ENCODE peak calls at places on chromosome 4, in ten cellular contexts. One of them, this sample, is unnamed.

GRCh38 chr4:36267491-36268254 is 13.7 kb upstream of the DTHD1 start:
- DNase-seq in RCC 7860: no peak
- DNase-seq in cardiac fibroblast: no peak
- DNase-seq in posterior vena cava: no peak
- DNase-seq in MG63: no peak
- DNase-seq in A549: no peak
- DNase-seq in CD4-positive, CD25-positive, alpha-beta regulatory T cell: no peak
- DNase-seq in HAP-1: no peak
- DNase-seq in activated CD4-positive, alpha-beta T cell treated with anti-CD3 and anti-CD28 coated beads, Interleukin-2, amount 10 ng/mL, durations not matched to agents 7 days and 5 days: no peak
- DNase-seq in stomach: no peak
- DNase-seq in this sample: no peak

GRCh38 chr4:57078685-57079521 is 31.3 kb downstream of the IGFBP7 start:
- DNase-seq in RCC 7860: peak; percentile 82
- DNase-seq in cardiac fibroblast: no peak
- DNase-seq in posterior vena cava: no peak
- DNase-seq in MG63: peak; percentile 27
- DNase-seq in A549: peak; percentile 55
- DNase-seq in CD4-positive, CD25-positive, alpha-beta regulatory T cell: no peak
- DNase-seq in HAP-1: peak; percentile 11
- DNase-seq in activated CD4-positive, alpha-beta T cell treated with anti-CD3 and anti-CD28 coated beads, Interleukin-2, amount 10 ng/mL, durations not matched to agents 7 days and 5 days: no peak
- DNase-seq in stomach: no peak
- DNase-seq in this sample: no peak

GRCh38 chr4:40238700-40239548 is 42.1 kb downstream of the RHOH start:
- DNase-seq in RCC 7860: no peak
- DNase-seq in cardiac fibroblast: no peak
- DNase-seq in posterior vena cava: no peak
- DNase-seq in MG63: no peak
- DNase-seq in A549: peak; percentile 56
- DNase-seq in CD4-positive, CD25-positive, alpha-beta regulatory T cell: peak; percentile 82
- DNase-seq in HAP-1: no peak
- DNase-seq in activated CD4-positive, alpha-beta T cell treated with anti-CD3 and anti-CD28 coated beads, Interleukin-2, amount 10 ng/mL, durations not matched to agents 7 days and 5 days: peak; percentile 83
- DNase-seq in stomach: no peak
- DNase-seq in this sample: no peak

GRCh38 chr4:128782875-128783614 is 26.5 kb upstream of the JADE1 start:
- DNase-seq in RCC 7860: peak; percentile 27
- DNase-seq in cardiac fibroblast: peak; percentile 78
- DNase-seq in posterior vena cava: no peak
- DNase-seq in MG63: peak; percentile 86
- DNase-seq in A549: peak; percentile 6
- DNase-seq in CD4-positive, CD25-positive, alpha-beta regulatory T cell: no peak
- DNase-seq in HAP-1: no peak
- DNase-seq in activated CD4-positive, alpha-beta T cell treated with anti-CD3 and anti-CD28 coated beads, Interleukin-2, amount 10 ng/mL, durations not matched to agents 7 days and 5 days: no peak
- DNase-seq in stomach: no peak
- DNase-seq in this sample: no peak

GRCh38 chr4:185991750-185992149 is 77.2 kb upstream of the TLR3 start:
- DNase-seq in RCC 7860: no peak
- DNase-seq in cardiac fibroblast: no peak
- DNase-seq in posterior vena cava: no peak
- DNase-seq in MG63: no peak
- DNase-seq in A549: no peak
- DNase-seq in CD4-positive, CD25-positive, alpha-beta regulatory T cell: no peak
- DNase-seq in HAP-1: no peak
- DNase-seq in activated CD4-positive, alpha-beta T cell treated with anti-CD3 and anti-CD28 coated beads, Interleukin-2, amount 10 ng/mL, durations not matched to agents 7 days and 5 days: no peak
- DNase-seq in stomach: no peak
- DNase-seq in this sample: no peak

GRCh38 chr4:1412376-1413220 is 6.4 kb upstream of the NKX1-1 start:
- DNase-seq in RCC 7860: no peak
- DNase-seq in cardiac fibroblast: no peak
- DNase-seq in posterior vena cava: peak; percentile 62
- DNase-seq in MG63: no peak
- DNase-seq in A549: no peak
- DNase-seq in CD4-positive, CD25-positive, alpha-beta regulatory T cell: no peak
- DNase-seq in HAP-1: no peak
- DNase-seq in activated CD4-positive, alpha-beta T cell treated with anti-CD3 and anti-CD28 coated beads, Interleukin-2, amount 10 ng/mL, durations not matched to agents 7 days and 5 days: no peak
- DNase-seq in stomach: peak; percentile 16
- DNase-seq in this sample: no peak

GRCh38 chr4:153931804-153932203 is 142.9 kb upstream of the SFRP2 start:
- DNase-seq in RCC 7860: peak; percentile 10
- DNase-seq in cardiac fibroblast: peak; percentile 12
- DNase-seq in posterior vena cava: no peak
- DNase-seq in MG63: no peak
- DNase-seq in A549: no peak
- DNase-seq in CD4-positive, CD25-positive, alpha-beta regulatory T cell: no peak
- DNase-seq in HAP-1: no peak
- DNase-seq in activated CD4-positive, alpha-beta T cell treated with anti-CD3 and anti-CD28 coated beads, Interleukin-2, amount 10 ng/mL, durations not matched to agents 7 days and 5 days: no peak
- DNase-seq in stomach: no peak
- DNase-seq in this sample: no peak

GRCh38 chr4:73620115-73620792 is at the start of gene RASSF6:
- DNase-seq in RCC 7860: peak; percentile 30
- DNase-seq in cardiac fibroblast: no peak
- DNase-seq in posterior vena cava: peak; percentile 72
- DNase-seq in MG63: peak; percentile 3
- DNase-seq in A549: peak; percentile 65
- DNase-seq in CD4-positive, CD25-positive, alpha-beta regulatory T cell: no peak
- DNase-seq in HAP-1: peak; percentile 46
- DNase-seq in activated CD4-positive, alpha-beta T cell treated with anti-CD3 and anti-CD28 coated beads, Interleukin-2, amount 10 ng/mL, durations not matched to agents 7 days and 5 days: no peak
- DNase-seq in stomach: peak; percentile 89
- DNase-seq in this sample: peak; percentile 42

GRCh38 chr4:53113433-53114215 is 251.5 kb downstream of the RASL11B start:
- DNase-seq in RCC 7860: no peak
- DNase-seq in cardiac fibroblast: no peak
- DNase-seq in posterior vena cava: no peak
- DNase-seq in MG63: no peak
- DNase-seq in A549: no peak
- DNase-seq in CD4-positive, CD25-positive, alpha-beta regulatory T cell: no peak
- DNase-seq in HAP-1: no peak
- DNase-seq in activated CD4-positive, alpha-beta T cell treated with anti-CD3 and anti-CD28 coated beads, Interleukin-2, amount 10 ng/mL, durations not matched to agents 7 days and 5 days: no peak
- DNase-seq in stomach: no peak
- DNase-seq in this sample: no peak

GRCh38 chr4:33975996-33976395 is 2268.3 kb downstream of the ARAP2 start:
- DNase-seq in RCC 7860: no peak
- DNase-seq in cardiac fibroblast: no peak
- DNase-seq in posterior vena cava: no peak
- DNase-seq in MG63: no peak
- DNase-seq in A549: no peak
- DNase-seq in CD4-positive, CD25-positive, alpha-beta regulatory T cell: no peak
- DNase-seq in HAP-1: no peak
- DNase-seq in activated CD4-positive, alpha-beta T cell treated with anti-CD3 and anti-CD28 coated beads, Interleukin-2, amount 10 ng/mL, durations not matched to agents 7 days and 5 days: no peak
- DNase-seq in stomach: no peak
- DNase-seq in this sample: no peak